ENCODE peak calls at places on chromosomes 11 and 22, in nine cellular contexts. L is endodermal cell, Q is suprapubic skin, H is astrocyte of the cerebellum, R is fibroblast of pulmonary artery, B is left ventricle myocardium inferior, S is glutamatergic neuron, Y is neural crest cell, Z is astrocyte of the spinal cord. I is an unnamed sample.

GRCh38 chr11:45778341-45778740 is 26.6 kb upstream of the SLC35C1 start:
- DNase-seq in L (no peak), Q (peak; percentile 50), H (no peak), R (no peak), B (no peak), S (no peak), Y (no peak), Z (no peak), I (no peak)

GRCh38 chr11:82776377-82776776 is 42.7 kb upstream of the FAM181B start:
- DNase-seq in L (peak; percentile 64), Q (no peak), H (no peak), R (no peak), B (no peak), S (no peak), Y (no peak), Z (peak; percentile 63), I (no peak)

GRCh38 chr11:133710241-133710640 is 135.1 kb downstream of the SPATA19 start:
- DNase-seq in L (peak; percentile 27), Q (no peak), H (no peak), R (no peak), B (no peak), S (no peak), Y (no peak), Z (no peak), I (no peak)

GRCh38 chr11:128621491-128622136 is 34.3 kb upstream of the ETS1 start:
- DNase-seq in L (peak; percentile 62), Q (no peak), H (no peak), R (peak; percentile 95), B (no peak), S (no peak), Y (no peak), Z (peak; percentile 81), I (no peak)

GRCh38 chr11:34633990-34634725 is 13.3 kb downstream of the EHF start:
- DNase-seq in L (peak; percentile 58), Q (no peak), H (no peak), R (peak; percentile 57), B (no peak), S (no peak), Y (no peak), Z (no peak), I (no peak)

GRCh38 chr11:13114566-13115465 is 105.7 kb downstream of the RASSF10 start:
- DNase-seq in L (peak; percentile 91), Q (no peak), H (no peak), R (no peak), B (no peak), S (no peak), Y (peak; percentile 41), Z (no peak), I (no peak)

GRCh38 chr11:59186130-59186594 is 14.2 kb downstream of the DTX4 start:
- DNase-seq in L (peak; percentile 90), Q (no peak), H (no peak), R (peak; percentile 23), B (no peak), S (peak; percentile 36), Y (peak; percentile 62), Z (no peak), I (peak; percentile 77)

GRCh38 chr11:406796-407650 is 7.8 kb downstream of the SIGIRR start:
- DNase-seq in L (peak; percentile 96), Q (no peak), H (peak; percentile 22), R (peak; percentile 82), B (peak; percentile 83), S (peak; percentile 72), Y (peak; percentile 51), Z (peak; percentile 74), I (peak; percentile 95)

GRCh38 chr11:68581439-68581838 is 102.9 kb upstream of the GAL start:
- DNase-seq in L (no peak), Q (no peak), H (no peak), R (no peak), B (peak; percentile 44), S (no peak), Y (no peak), Z (no peak), I (no peak)

GRCh38 chr11:2807276-2807681 is 78.3 kb downstream of the CDKN1C start:
- DNase-seq in L (peak; percentile 39), Q (peak; percentile 87), H (no peak), R (peak; percentile 30), B (peak; percentile 81), S (peak; percentile 28), Y (no peak), Z (peak; percentile 15), I (no peak)

GRCh38 chr11:62242021-62242420 is at the start of gene SCGB1D2:
- DNase-seq in L (peak; percentile 79), Q (peak; percentile 83), H (no peak), R (no peak), B (peak; percentile 78), S (no peak), Y (no peak), Z (no peak), I (no peak)

GRCh38 chr11:15379483-15379882 is 264.8 kb downstream of the INSC start:
- DNase-seq in L (peak; percentile 76), Q (no peak), H (no peak), R (no peak), B (no peak), S (no peak), Y (no peak), Z (no peak), I (no peak)

GRCh38 chr22:30485362-30485988 is 13.7 kb upstream of the SEC14L3 start:
- DNase-seq in L (peak; percentile 91), Q (no peak), H (peak; percentile 3), R (peak; percentile 64), B (peak; percentile 56), S (peak; percentile 76), Y (peak; percentile 77), Z (peak; percentile 36), I (peak; percentile 92)

GRCh38 chr11:117949062-117949461 is 19.9 kb upstream of the TMPRSS13 start:
- DNase-seq in L (no peak), Q (no peak), H (no peak), R (no peak), B (no peak), S (no peak), Y (no peak), Z (no peak), I (no peak)

GRCh38 chr22:40436460-40437431 is 66.4 kb downstream of the SGSM3 start:
- DNase-seq in L (peak; percentile 69), Q (no peak), H (peak; percentile 58), R (peak; percentile 81), B (peak; percentile 41), S (no peak), Y (no peak), Z (peak; percentile 79), I (peak; percentile 54)

GRCh38 chr11:69915501-69916250 is 96.5 kb upstream of the FGF3 start:
- DNase-seq in L (peak; percentile 97), Q (peak; percentile 89), H (peak; percentile 26), R (peak; percentile 69), B (peak; percentile 86), S (peak; percentile 92), Y (peak; percentile 95), Z (peak; percentile 71), I (peak; percentile 66)

GRCh38 chr11:19241260-19242183 is 777 bp upstream of the E2F8 start:
- DNase-seq in L (peak; percentile 89), Q (no peak), H (no peak), R (no peak), B (peak; percentile 30), S (peak; percentile 26), Y (peak; percentile 44), Z (peak; percentile 6), I (peak; percentile 87)

GRCh38 chr11:12201016-12201985 is 90.9 kb downstream of the MICAL2 start:
- DNase-seq in L (no peak), Q (no peak), H (peak; percentile 47), R (peak; percentile 97), B (peak; percentile 72), S (no peak), Y (no peak), Z (peak; percentile 94), I (no peak)

GRCh38 chr11:2348986-2349385 is 28.1 kb upstream of the CD81 start:
- DNase-seq in L (no peak), Q (no peak), H (peak; percentile 8), R (peak; percentile 27), B (no peak), S (no peak), Y (no peak), Z (peak; percentile 14), I (no peak)

GRCh38 chr11:62602141-62603071 is 741 bp upstream of the MTA2 start:
- DNase-seq in L (peak; percentile 88), Q (peak; percentile 88), H (no peak), R (peak; percentile 48), B (peak; percentile 74), S (peak; percentile 66), Y (peak; percentile 26), Z (peak; percentile 71), I (peak; percentile 59)

GRCh38 chr11:129375731-129376657 is at the start of gene BARX2:
- DNase-seq in L (peak; percentile 91), Q (no peak), H (peak; percentile 36), R (peak; percentile 66), B (peak; percentile 16), S (peak; percentile 73), Y (peak; percentile 49), Z (peak; percentile 65), I (peak; percentile 62)

GRCh38 chr11:68812526-68812925 is 29.2 kb downstream of the CPT1A start:
- DNase-seq in L (no peak), Q (no peak), H (no peak), R (no peak), B (peak; percentile 27), S (no peak), Y (no peak), Z (no peak), I (no peak)

GRCh38 chr11:124865181-124865901 is at the start of gene ROBO3:
- DNase-seq in L (peak; percentile 68), Q (peak; percentile 74), H (no peak), R (no peak), B (no peak), S (peak; percentile 34), Y (no peak), Z (peak; percentile 17), I (no peak)
- TF ChIP-seq CTCF in L (no peak), Q (no peak), H (no peak), R (no peak), B (no peak), S (no peak), Y (no peak), Z (peak; percentile 1), I (no peak)

DNA sequence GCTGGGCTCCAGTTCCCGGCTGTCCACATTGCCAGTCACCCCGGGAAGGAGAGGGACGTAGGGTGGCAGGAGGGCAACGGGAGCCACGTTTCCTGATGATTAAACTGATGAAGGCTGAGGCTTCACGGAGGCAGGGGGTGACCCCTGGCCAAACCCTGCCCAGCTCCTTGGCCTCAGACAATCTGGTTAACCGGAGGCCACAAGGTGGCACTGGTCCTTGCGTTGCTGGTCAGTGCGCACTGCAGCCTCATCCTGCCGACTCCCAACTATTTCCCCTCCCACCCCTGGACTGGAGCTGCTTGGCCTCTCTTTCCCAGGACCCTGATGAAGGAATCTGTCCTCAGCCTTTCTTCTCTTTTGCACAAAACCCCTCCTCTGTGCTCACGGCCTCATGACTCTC is 75.3 kb downstream of the PDE2A start:
- DNase-seq in L (peak; percentile 86), Q (no peak), H (no peak), R (peak; percentile 60), B (peak; percentile 55), S (peak; percentile 60), Y (peak; percentile 51), Z (no peak), I (no peak)
- TF ChIP-seq CTCF in L (peak; percentile 83), Q (peak; percentile 28), H (peak; percentile 43), R (peak; percentile 64), B (peak; percentile 77), S (peak; percentile 38), Y (peak; percentile 55), Z (peak; percentile 62), I (peak; percentile 18)

GRCh38 chr11:32713496-32713895 is 81.0 kb downstream of the CCDC73 start:
- DNase-seq in L (no peak), Q (no peak), H (no peak), R (peak; percentile 32), B (no peak), S (no peak), Y (no peak), Z (peak; percentile 9), I (peak; percentile 18)
- TF ChIP-seq CTCF in L (peak; percentile 66), Q (no peak), H (peak; percentile 50), R (peak; percentile 36), B (peak; percentile 49), S (no peak), Y (peak; percentile 57), Z (peak; percentile 43), I (peak; percentile 40)

GRCh38 chr22:25774575-25775026 is 32.6 kb downstream of the MYO18B start:
- DNase-seq in L (peak; percentile 90), Q (no peak), H (no peak), R (no peak), B (no peak), S (peak; percentile 86), Y (peak; percentile 61), Z (no peak), I (no peak)
- TF ChIP-seq CTCF in L (peak; percentile 88), Q (no peak), H (peak; percentile 61), R (peak; percentile 49), B (peak; percentile 40), S (peak; percentile 90), Y (peak; percentile 69), Z (peak; percentile 57), I (peak; percentile 69)

I was measured in GM13977.